ENCODE peak calls at places on chromosomes 1 and 21, in five cellular contexts. O is ascending aorta, V is tibial nerve, X is heart right ventricle, J is fibroblast of lung. E is an unnamed sample. For H3K36me3, the result is how much of the 10 kb centered on the place peaks cover.

GRCh38 chr1:160167580-160167979 is 16.2 kb downstream of the ATP1A4 start:
- DNase-seq in O (peak), V (no peak), J (peak), X (no peak), E (no peak)

GRCh38 chr1:1926886-1927660 is 8.0 kb upstream of the TMEM52 start:
- DNase-seq in V (no peak), J (no peak), O (peak), X (no peak), E (no peak)

GRCh38 chr1:87167157-87167810 is 161.4 kb upstream of the LMO4 start:
- DNase-seq in J (no peak), V (no peak), O (no peak), X (no peak), E (no peak)

GRCh38 chr1:40045766-40046165 is 5.2 kb downstream of the CAP1 start:
- DNase-seq in J (no peak), V (no peak), O (no peak), X (no peak), E (no peak)

GRCh38 chr1:224534731-224535130 is 81.4 kb upstream of the CNIH3 start:
- DNase-seq in X (no peak), O (no peak), J (no peak), V (no peak), E (no peak)

GRCh38 chr1:10728595-10729410 is 67.6 kb downstream of the CASZ1 start:
- DNase-seq in V (no peak), X (no peak), J (no peak), O (no peak), E (no peak)

GRCh38 chr21:46604975-46605758 is at the start of gene S100B:
- DNase-seq in J (peak), O (no peak), X (no peak), V (no peak), E (no peak)

GRCh38 chr1:57091642-57092041 is 125.8 kb upstream of the C8B start:
- DNase-seq in O (no peak), X (no peak), J (no peak), V (no peak), E (no peak)

GRCh38 chr1:14627608-14628489 is 29.4 kb downstream of the KAZN start:
- DNase-seq in X (no peak), O (no peak), V (no peak), J (no peak), E (no peak)

GRCh38 chr1:12087797-12088314 is 24.8 kb downstream of the TNFRSF8 start:
- DNase-seq in J (peak), X (no peak), O (no peak), V (no peak), E (no peak)

GRCh38 chr1:180562582-180562981 is 3.8 kb downstream of the OVAAL start:
- DNase-seq in X (no peak), J (no peak), V (no peak), O (no peak), E (no peak)

GRCh38 chr1:214934035-214934434 is 148.5 kb upstream of the KCNK2 start:
- DNase-seq in V (peak), O (no peak), X (no peak), J (no peak), E (no peak)

GRCh38 chr1:182493063-182493462 is 43.1 kb downstream of the RGSL1 start:
- DNase-seq in J (no peak), X (no peak), O (no peak), V (no peak), E (no peak)

GRCh38 chr1:94675373-94675772 is 133.8 kb upstream of the F3 start:
- DNase-seq in X (no peak), V (no peak), O (no peak), J (peak), E (no peak)

GRCh38 chr1:37875833-37876232 is 16.4 kb upstream of the MTF1 start:
- DNase-seq in O (no peak), V (no peak), X (no peak), J (no peak), E (no peak)
- H3K36me3 ChIP-seq in O (half or more), V (half or more), X (half or more), J (under half), E (half or more)

GRCh38 chr1:3880429-3881190 is 19.5 kb downstream of the C1orf174 start:
- DNase-seq in V (no peak), O (no peak), X (no peak), J (no peak), E (no peak)

GRCh38 chr1:3874736-3875135 is 17.5 kb downstream of the DFFB start:
- DNase-seq in J (no peak), V (no peak), X (no peak), O (no peak), E (no peak)

GRCh38 chr1:3879787-3880428 is 20.2 kb downstream of the C1orf174 start:
- DNase-seq in O (no peak), V (no peak), X (no peak), J (no peak), E (no peak)

GRCh38 chr1:3879099-3879498 is 21.0 kb downstream of the C1orf174 start:
- DNase-seq in O (no peak), V (no peak), J (no peak), X (no peak), E (no peak)

GRCh38 chr1:3876716-3877115 is 19.4 kb downstream of the DFFB start:
- DNase-seq in X (no peak), V (no peak), O (no peak), J (no peak), E (no peak)
- H3K36me3 ChIP-seq in X (under half), V (under half), O (under half), J (under half), E (half or more)

GRCh38 chr1:227753999-227754764 is 18.9 kb downstream of the SNAP47 start:
- DNase-seq in O (no peak), V (no peak), J (peak), X (peak), E (peak)

GRCh38 chr1:227758366-227758765 is 23.1 kb downstream of the SNAP47 start:
- DNase-seq in J (peak), X (no peak), O (no peak), V (no peak), E (no peak)

GRCh38 chr1:227757781-227758180 is 22.5 kb downstream of the SNAP47 start:
- DNase-seq in X (no peak), J (no peak), O (no peak), V (no peak), E (no peak)

GRCh38 chr1:227754958-227755357 is 19.7 kb downstream of the SNAP47 start:
- DNase-seq in X (no peak), O (no peak), J (no peak), V (no peak), E (no peak)

DNA sequence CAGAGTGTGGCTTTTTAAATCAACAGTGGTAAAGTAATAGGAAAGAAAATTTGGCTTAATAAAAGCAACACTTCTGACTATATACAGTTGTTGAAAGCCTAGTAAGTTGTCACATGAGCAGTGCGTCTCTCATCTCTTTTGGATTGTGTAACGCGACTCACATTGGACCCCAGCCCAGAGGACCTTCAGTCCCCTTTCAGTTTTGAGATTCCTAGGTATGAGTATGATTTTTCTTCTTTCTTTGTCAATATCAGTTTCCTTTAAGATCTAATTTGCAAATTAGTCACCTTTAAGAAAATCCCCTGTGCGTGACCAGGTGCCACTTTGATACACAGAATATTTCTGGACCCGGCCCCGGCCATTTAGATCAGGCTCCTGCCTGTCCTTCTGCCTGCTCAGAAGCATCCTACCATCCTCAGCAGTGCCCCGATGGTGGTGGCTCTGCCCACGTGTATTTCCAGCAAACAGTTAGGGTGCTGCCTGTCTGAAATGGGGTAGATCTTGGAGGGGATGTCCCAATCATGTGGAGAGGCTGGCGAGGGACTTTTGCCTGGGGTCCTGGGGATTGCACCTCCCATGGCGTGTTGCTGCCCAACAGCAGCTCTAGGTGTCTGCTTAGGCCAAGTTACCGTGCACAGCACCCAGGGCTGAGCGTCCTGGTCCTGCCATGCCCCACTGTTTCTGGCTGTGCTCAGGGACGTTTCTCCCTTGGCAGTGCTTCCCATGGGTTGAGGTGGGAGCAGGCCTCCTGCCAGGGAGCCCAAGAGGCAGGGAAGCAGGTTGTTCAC is 21.1 kb downstream of the SNAP47 start:
- DNase-seq in J (no peak), O (no peak), V (no peak), X (no peak), E (no peak)
- H3K36me3 ChIP-seq in J (under half), O (under half), V (under half), X (under half), E (under half)

DNA sequence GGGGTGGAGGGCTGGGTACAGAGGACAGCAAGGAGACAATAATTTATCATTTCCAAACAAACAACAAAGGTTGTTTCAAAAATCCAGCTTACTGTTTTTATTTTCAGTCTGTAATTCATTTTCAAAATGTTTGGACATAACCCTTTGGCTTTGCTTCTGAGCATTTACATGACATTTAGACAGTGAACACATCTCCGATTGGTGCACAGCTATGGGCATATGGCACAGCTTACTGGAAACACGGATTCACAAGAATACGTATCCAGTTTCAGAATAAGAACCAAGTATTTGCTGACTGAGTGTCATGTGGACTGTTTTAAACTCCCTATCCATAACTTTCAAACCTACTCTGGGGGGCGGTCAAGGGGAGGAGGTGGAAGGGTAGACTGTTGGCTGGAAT is 335.7 kb downstream of the RGS7 start:
- DNase-seq in J (no peak), V (no peak), X (no peak), O (no peak), E (no peak)
- H3K36me3 ChIP-seq in J (under half), V (under half), X (under half), O (under half), E (under half)

DNA sequence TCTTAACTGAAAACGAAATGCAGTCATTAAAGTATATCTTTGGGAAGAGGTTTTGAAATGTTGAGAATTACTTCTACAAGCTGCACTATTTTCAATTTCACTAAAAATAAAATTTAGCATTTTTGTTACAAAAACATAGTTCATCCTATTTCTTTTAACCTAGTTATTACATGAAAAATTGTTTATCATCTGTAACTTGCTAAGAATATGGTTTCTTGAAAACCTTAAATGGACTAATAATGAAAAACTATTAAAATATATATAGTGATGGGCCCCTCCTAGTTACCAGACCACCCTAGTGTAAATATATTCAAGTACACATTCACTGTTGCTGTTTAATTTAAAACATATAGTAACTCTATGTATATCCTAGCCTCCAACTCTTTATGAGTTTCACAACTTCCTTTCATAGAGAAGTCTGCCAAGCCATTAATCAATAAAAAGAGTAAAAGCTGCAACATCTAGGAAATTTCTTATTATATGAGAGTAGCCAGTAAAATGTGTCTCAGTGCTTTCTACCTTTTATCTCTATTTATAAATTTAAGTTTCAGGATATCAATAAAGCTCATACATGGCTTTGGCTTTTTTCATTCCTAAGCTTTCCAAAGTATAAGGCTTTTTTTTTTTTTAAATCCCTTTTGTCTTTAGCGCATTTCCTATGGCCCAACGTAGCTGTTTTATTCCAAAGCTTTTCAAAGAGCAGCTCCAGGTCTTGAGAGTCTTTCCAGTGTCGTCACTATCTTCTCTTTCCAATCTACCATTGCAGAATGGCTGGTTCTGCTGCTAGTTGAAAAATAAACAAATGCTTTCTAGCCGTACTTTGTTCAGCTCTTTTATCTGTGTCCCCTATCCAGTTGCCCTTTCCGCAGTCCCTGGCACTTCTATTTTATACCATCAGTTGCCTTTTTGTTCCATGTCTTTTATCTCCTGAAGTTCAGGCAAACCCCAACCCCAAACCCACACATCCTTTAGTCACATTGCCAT is 6.5 kb downstream of the IRF2BP2 start:
- DNase-seq in O (no peak), V (no peak), J (peak), X (no peak), E (no peak)
- H3K36me3 ChIP-seq in O (under half), V (under half), J (under half), X (under half), E (under half)